ENCODE peak calls at places on chromosomes 4 and X, in four cellular contexts. Y is hypothalamus; T is GM12892; I is stimulated activated CD4-positive, alpha-beta T cell treated with anti-CD3 and anti-CD28 coated beads, Interleukin-15, amount 100 ng/mL, for 1 hour. E is an unnamed sample.

GRCh38 chr4:86837651-86838050 is 11.5 kb downstream of the SLC10A6 start:
- DNase-seq in Y (no peak), I (no peak), T (no peak), E (no peak)

GRCh38 chr4:166673911-166674310 is 560.4 kb downstream of the SPOCK3 start:
- DNase-seq in I (no peak), Y (no peak), T (no peak), E (no peak)

GRCh38 chr4:3176625-3177229 is 72.2 kb upstream of the MSANTD1 start:
- DNase-seq in T (no peak), Y (no peak), I (no peak), E (no peak)

GRCh38 chr4:98639523-98639922 is 18.9 kb downstream of the TSPAN5 start:
- DNase-seq in I (no peak), Y (no peak), T (no peak), E (no peak)

GRCh38 chrX:2693526-2694002 is 2.5 kb downstream of the CD99 start:
- DNase-seq in T (no peak), Y (no peak), I (no peak), E (no peak)

GRCh38 chr4:40720931-40721330 is 28.8 kb upstream of the NSUN7 start:
- DNase-seq in I (no peak), T (no peak), Y (no peak), E (no peak)

GRCh38 chr4:129223955-129224354 is 128.0 kb downstream of the C4orf33 start:
- DNase-seq in T (no peak), Y (no peak), I (no peak), E (peak)

GRCh38 chrX:134764202-134764785 is 106.0 kb upstream of the PLAC1 start:
- DNase-seq in T (no peak), Y (no peak), I (no peak), E (no peak)

GRCh38 chr4:48118081-48118480 is 16.0 kb downstream of the TXK start:
- DNase-seq in I (no peak), Y (no peak), T (no peak), E (no peak)

GRCh38 chr4:74378573-74378972 is 13.6 kb downstream of the EREG start:
- DNase-seq in I (no peak), T (no peak), Y (no peak), E (no peak)

GRCh38 chr4:55181606-55182005 is 56.2 kb upstream of the KDR start:
- DNase-seq in T (no peak), I (no peak), Y (no peak), E (no peak)

GRCh38 chrX:18353931-18354368 is 538 bp downstream of the SCML2 start:
- DNase-seq in I (no peak), T (no peak), Y (no peak), E (no peak)

GRCh38 chrX:71103110-71103983 is 3.2 kb downstream of the CXorf65 start:
- DNase-seq in I (no peak), T (no peak), Y (no peak), E (no peak)

GRCh38 chr4:186826866-186827541 is 103.3 kb upstream of the FAT1 start:
- DNase-seq in I (no peak), Y (no peak), T (no peak), E (no peak)

GRCh38 chrX:66015152-66015827 is 24.6 kb downstream of the VSIG4 start:
- DNase-seq in I (no peak), Y (no peak), T (no peak), E (no peak)

GRCh38 chrX:40749874-40750273 is 14.5 kb upstream of the MED14 start:
- DNase-seq in T (no peak), Y (no peak), I (no peak), E (no peak)

GRCh38 chr4:42568610-42569207 is 88.2 kb downstream of the ATP8A1 start:
- DNase-seq in T (peak), Y (no peak), I (peak), E (peak)

GRCh38 chr4:3529363-3529762 is 2.9 kb downstream of the LRPAP1 start:
- DNase-seq in I (no peak), Y (no peak), T (no peak), E (no peak)